ENCODE peak calls at places on chromosomes 2 and 18, in four cellular contexts. O, L, P and Z are unnamed samples.
A peak's percentile ranks its signal among the peaks of the same experiment; 100 is the strongest.

GRCh38 chr2:30239308-30240161 is 8.2 kb downstream of the LBH start:
- DNase-seq in L (no peak), O (peak; percentile 82), P (peak; percentile 60), Z (peak; percentile 79)

GRCh38 chr18:48805826-48806535 is 144.8 kb downstream of the SMAD7 start:
- DNase-seq in L (no peak), P (no peak), O (no peak), Z (no peak)

GRCh38 chr2:98821629-98822135 is 90.8 kb upstream of the MGAT4A start:
- DNase-seq in P (no peak), O (no peak), L (no peak), Z (no peak)

GRCh38 chr18:67318651-67319050 is 197.9 kb downstream of the DSEL start:
- DNase-seq in O (no peak), P (no peak), L (no peak), Z (no peak)

GRCh38 chr2:66830881-66831280 is 396.0 kb downstream of the MEIS1 start:
- DNase-seq in L (no peak), O (no peak), P (no peak), Z (no peak)

GRCh38 chr2:64972856-64973255 is 16.3 kb upstream of the SLC1A4 start:
- DNase-seq in L (no peak), O (no peak), P (no peak), Z (no peak)

GRCh38 chr2:105768961-105769452 is 24.3 kb downstream of the NCK2 start:
- DNase-seq in P (no peak), O (no peak), L (no peak), Z (no peak)

GRCh38 chr18:35635171-35635570 is 53.6 kb downstream of the GALNT1 start:
- DNase-seq in P (peak; percentile 4), L (no peak), O (no peak), Z (no peak)

GRCh38 chr18:50080932-50081560 is 113.9 kb downstream of the MYO5B start:
- DNase-seq in P (peak; percentile 70), L (no peak), O (no peak), Z (no peak)

GRCh38 chr2:156986339-156986988 is 271.0 kb upstream of the GALNT5 start:
- DNase-seq in L (no peak), O (no peak), P (peak; percentile 6), Z (no peak)

GRCh38 chr2:44130441-44130840 is 38.2 kb upstream of the PPM1B start:
- DNase-seq in L (no peak), O (peak; percentile 8), P (no peak), Z (no peak)
- TF ChIP-seq TARDBP in L (no peak), O (no peak), P (no peak), Z (no peak)

GRCh38 chr2:46548521-46549144 is 69.3 kb downstream of the TMEM247 start:
- DNase-seq in P (no peak), O (no peak), L (no peak), Z (no peak)

GRCh38 chr2:46547223-46548102 is 68.1 kb downstream of the TMEM247 start:
- DNase-seq in P (peak; percentile 91), L (no peak), O (no peak), Z (no peak)

GRCh38 chr2:46550686-46551404 is 71.5 kb downstream of the TMEM247 start:
- DNase-seq in O (no peak), P (no peak), L (no peak), Z (no peak)

GRCh38 chr2:46548103-46548486 is 68.7 kb downstream of the TMEM247 start:
- DNase-seq in O (no peak), L (no peak), P (no peak), Z (no peak)

DNA sequence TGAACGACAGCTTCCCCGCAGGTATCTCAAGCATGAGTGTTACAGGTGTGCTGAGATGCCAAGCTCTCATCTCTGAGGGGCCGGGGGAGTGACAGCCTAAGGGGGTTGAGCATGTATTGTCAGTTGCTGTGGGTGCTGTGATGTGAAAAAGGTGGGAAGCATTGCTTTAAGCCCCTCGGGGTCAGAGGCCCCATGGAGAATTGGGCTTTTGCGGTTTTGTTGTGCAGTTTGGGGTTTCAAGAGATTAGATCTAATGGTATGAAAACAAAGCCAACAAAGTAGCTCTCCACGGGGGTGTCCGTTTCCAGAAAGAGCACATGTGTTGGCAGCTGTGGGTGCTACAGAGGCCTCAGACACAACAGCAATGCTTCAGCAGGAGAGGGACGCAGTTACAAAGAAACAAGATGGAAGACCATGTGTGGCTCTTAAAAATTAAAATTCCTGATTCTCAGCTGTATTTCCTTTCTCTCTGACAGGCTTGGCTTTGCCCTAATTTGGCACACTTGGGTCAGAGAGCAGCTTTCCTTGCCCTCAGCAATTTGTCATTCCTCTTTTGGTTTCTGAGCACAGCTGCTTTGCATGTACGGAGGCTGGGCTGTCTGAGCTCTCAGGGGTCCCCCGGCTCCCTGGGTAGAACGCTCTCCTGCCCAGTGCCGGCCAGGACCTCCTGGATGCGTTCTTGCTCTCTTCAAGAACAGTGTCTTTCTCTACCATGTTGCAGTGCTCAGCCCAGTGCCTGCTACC is 70.0 kb downstream of the TMEM247 start:
- DNase-seq in L (no peak), O (no peak), P (no peak), Z (no peak)
- TF ChIP-seq TARDBP in L (no peak), O (no peak), P (no peak), Z (no peak)

GRCh38 chr18:69957071-69957620 is 9.5 kb upstream of the CD226 start:
- DNase-seq in P (no peak), O (no peak), L (no peak), Z (no peak)
- TF ChIP-seq TARDBP in P (no peak), O (no peak), L (no peak), Z (no peak)

GRCh38 chr2:196555726-196556125 is 83.8 kb upstream of the CCDC150 start:
- DNase-seq in P (no peak), L (no peak), O (no peak), Z (no peak)
- TF ChIP-seq TARDBP in P (no peak), L (no peak), O (no peak), Z (no peak)